ENCODE peak calls at places on chromosomes 12 and 14, in four cellular contexts. S is vagina, O is thoracic aorta, Q is aorta. P is an unnamed sample. For H3K4me1, the result is how much of the 10 kb centered on the place peaks cover.

GRCh38 chr14:65373671-65374039 is 38.9 kb upstream of the FUT8 start:
- DNase-seq in S (no peak), O (no peak), Q (no peak), P (no peak)

GRCh38 chr12:4251228-4251891 is 22.2 kb upstream of the CCND2 start:
- DNase-seq in S (no peak), O (no peak), Q (no peak), P (no peak)

GRCh38 chr12:91326043-91327027 is 143.7 kb upstream of the DCN start:
- DNase-seq in O (peak), S (no peak), Q (no peak), P (peak)

GRCh38 chr14:75010472-75010871 is 7.8 kb downstream of the EIF2B2 start:
- DNase-seq in Q (no peak), O (no peak), S (no peak), P (no peak)

GRCh38 chr14:84750763-84751554 is 779.0 kb upstream of the FLRT2 start:
- DNase-seq in S (no peak), Q (no peak), O (no peak), P (no peak)

GRCh38 chr12:109098671-109099070 is 1.3 kb downstream of the UNG start:
- DNase-seq in S (no peak), O (no peak), Q (no peak), P (no peak)

GRCh38 chr12:2826721-2827515 is 7.9 kb downstream of the NRIP2 start:
- DNase-seq in O (no peak), Q (no peak), S (no peak), P (no peak)

GRCh38 chr12:73677520-73678291 is 859.9 kb upstream of the ATXN7L3B start:
- DNase-seq in O (no peak), Q (no peak), S (no peak), P (no peak)

GRCh38 chr12:95549392-95550084 is 1.7 kb downstream of the USP44 start:
- DNase-seq in Q (no peak), S (no peak), O (no peak), P (no peak)

GRCh38 chr12:69068431-69068830 is 135.5 kb upstream of the CPM start:
- DNase-seq in S (no peak), Q (no peak), O (no peak), P (no peak)

GRCh38 chr12:122842505-122843405 is 7.5 kb downstream of the HIP1R start:
- DNase-seq in O (no peak), Q (peak), S (no peak), P (no peak)

GRCh38 chr12:2372178-2372577 is 319.4 kb downstream of the CACNA1C start:
- DNase-seq in Q (no peak), O (no peak), S (no peak), P (no peak)

GRCh38 chr14:69487771-69488170 is 3.2 kb downstream of the PLEKHD1 start:
- DNase-seq in Q (no peak), S (no peak), O (no peak), P (no peak)

GRCh38 chr12:126608607-126609175 is 1543.5 kb downstream of the AACS start:
- DNase-seq in S (no peak), O (no peak), Q (no peak), P (peak)

GRCh38 chr12:5295151-5295550 is 136.8 kb upstream of the NTF3 start:
- DNase-seq in O (no peak), Q (no peak), S (no peak), P (no peak)

GRCh38 chr14:60188696-60189095 is 23.5 kb upstream of the DHRS7 start:
- DNase-seq in S (no peak), Q (no peak), O (no peak), P (no peak)

GRCh38 chr12:19981944-19982343 is 386.4 kb upstream of the PDE3A start:
- DNase-seq in Q (no peak), O (no peak), S (no peak), P (no peak)

GRCh38 chr12:105476616-105477015 is 146.1 kb downstream of the C12orf75 start:
- DNase-seq in S (no peak), Q (no peak), O (no peak), P (no peak)

GRCh38 chr14:53947452-53948180 is 9.0 kb downstream of the BMP4 start:
- DNase-seq in O (no peak), S (no peak), Q (no peak), P (no peak)

GRCh38 chr12:125169870-125170269 is 104.6 kb downstream of the AACS start:
- DNase-seq in O (no peak), Q (no peak), S (no peak), P (no peak)

GRCh38 chr12:49428652-49429549 is 61.6 kb downstream of the SPATS2 start:
- DNase-seq in O (no peak), S (no peak), Q (no peak), P (no peak)

GRCh38 chr12:124259168-124260066 is 35.5 kb upstream of the RFLNA start:
- DNase-seq in O (no peak), S (no peak), Q (no peak), P (no peak)

GRCh38 chr14:31229009-31229408 is 21.4 kb upstream of the HECTD1 start:
- DNase-seq in Q (no peak), S (no peak), O (no peak), P (no peak)

GRCh38 chr12:46933947-46934346 is 108.2 kb upstream of the SLC38A4 start:
- DNase-seq in S (no peak), Q (no peak), O (no peak), P (peak)

GRCh38 chr12:54143233-54143986 is 45.4 kb downstream of the SMUG1 start:
- DNase-seq in Q (no peak), S (no peak), O (no peak), P (no peak)

GRCh38 chr12:41436076-41436475 is 248.0 kb downstream of the PDZRN4 start:
- DNase-seq in O (no peak), Q (no peak), S (no peak), P (no peak)

GRCh38 chr12:87848248-87848868 is 180.8 kb downstream of the C12orf50 start:
- DNase-seq in Q (no peak), S (no peak), O (no peak), P (peak)

GRCh38 chr14:71248204-71248603 is 340.9 kb downstream of the PCNX1 start:
- DNase-seq in O (no peak), S (no peak), Q (no peak), P (no peak)

GRCh38 chr14:77275041-77275854 is 4.2 kb upstream of the NGB start:
- DNase-seq in Q (peak), O (no peak), S (no peak), P (no peak)

GRCh38 chr12:40587970-40588369 is 104.3 kb upstream of the CNTN1 start:
- DNase-seq in O (no peak), Q (no peak), S (no peak), P (no peak)

GRCh38 chr14:102901633-102902032 is 20.8 kb upstream of the AMN start:
- DNase-seq in Q (peak), S (no peak), O (no peak), P (no peak)

GRCh38 chr14:102902523-102903247 is 19.8 kb upstream of the AMN start:
- DNase-seq in S (no peak), Q (peak), O (no peak), P (no peak)

GRCh38 chr14:102899516-102899900 is 23.0 kb upstream of the AMN start:
- DNase-seq in S (no peak), Q (peak), O (no peak), P (no peak)

GRCh38 chr14:102902086-102902485 is 20.4 kb upstream of the AMN start:
- DNase-seq in O (no peak), Q (peak), S (no peak), P (no peak)

GRCh38 chr14:102900631-102901571 is 21.6 kb upstream of the AMN start:
- DNase-seq in S (no peak), O (no peak), Q (peak), P (no peak)
- H3K4me1 ChIP-seq in S (under half), O (under half), Q (under half), P (under half)

GRCh38 chr12:101327547-101327946 is 47.6 kb downstream of the UTP20 start:
- DNase-seq in O (no peak), Q (no peak), S (no peak), P (no peak)
- H3K4me3 ChIP-seq in O (no peak), Q (no peak), S (no peak), P (no peak)

DNA sequence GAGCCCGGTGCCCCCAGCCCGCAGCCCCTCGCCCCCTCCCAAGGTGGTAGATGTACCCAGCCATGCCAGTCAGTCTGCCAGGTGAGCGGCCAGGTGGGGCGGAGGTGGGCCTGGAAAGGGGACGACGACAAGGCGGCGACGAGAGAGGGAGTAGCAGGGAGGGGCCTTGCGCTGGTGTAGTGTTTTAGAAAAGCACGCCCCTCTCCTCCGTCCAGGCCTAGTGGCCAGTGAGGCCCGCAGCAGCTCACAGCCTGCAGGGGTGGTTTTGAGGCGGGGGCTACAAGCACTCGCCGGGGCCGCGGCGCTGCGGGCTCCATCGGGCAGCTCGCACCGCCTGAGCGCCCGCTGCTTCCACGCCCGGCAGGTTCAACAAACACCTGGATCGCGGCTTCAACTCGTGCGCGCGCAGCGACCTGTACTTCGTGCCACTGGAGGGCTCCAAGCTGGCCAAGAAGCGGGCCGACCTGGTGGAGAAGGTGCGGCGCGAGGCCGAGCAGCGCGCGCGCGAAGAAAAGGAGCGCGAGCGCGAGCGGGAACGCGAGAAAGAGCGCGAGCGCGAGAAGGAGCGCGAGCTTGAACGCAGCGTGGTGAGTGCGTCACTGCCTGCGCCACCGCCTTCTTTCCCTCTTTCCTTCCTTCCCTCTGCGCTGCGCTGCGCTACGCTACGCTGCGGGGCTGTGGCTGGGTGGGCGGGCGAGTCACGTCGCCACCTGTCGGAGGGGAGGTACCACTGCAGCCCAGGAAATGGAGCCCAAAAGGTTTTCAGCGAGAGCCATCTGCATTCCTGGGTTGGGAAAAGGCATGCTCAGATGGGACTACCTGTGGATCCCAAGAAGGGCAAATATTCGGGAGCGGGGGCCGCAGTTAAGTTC is 5.9 kb upstream of the RNU7-1 start:
- DNase-seq in O (no peak), Q (peak), S (no peak), P (peak)
- H3K4me1 ChIP-seq in O (under half), Q (under half), S (under half), P (under half)

DNA sequence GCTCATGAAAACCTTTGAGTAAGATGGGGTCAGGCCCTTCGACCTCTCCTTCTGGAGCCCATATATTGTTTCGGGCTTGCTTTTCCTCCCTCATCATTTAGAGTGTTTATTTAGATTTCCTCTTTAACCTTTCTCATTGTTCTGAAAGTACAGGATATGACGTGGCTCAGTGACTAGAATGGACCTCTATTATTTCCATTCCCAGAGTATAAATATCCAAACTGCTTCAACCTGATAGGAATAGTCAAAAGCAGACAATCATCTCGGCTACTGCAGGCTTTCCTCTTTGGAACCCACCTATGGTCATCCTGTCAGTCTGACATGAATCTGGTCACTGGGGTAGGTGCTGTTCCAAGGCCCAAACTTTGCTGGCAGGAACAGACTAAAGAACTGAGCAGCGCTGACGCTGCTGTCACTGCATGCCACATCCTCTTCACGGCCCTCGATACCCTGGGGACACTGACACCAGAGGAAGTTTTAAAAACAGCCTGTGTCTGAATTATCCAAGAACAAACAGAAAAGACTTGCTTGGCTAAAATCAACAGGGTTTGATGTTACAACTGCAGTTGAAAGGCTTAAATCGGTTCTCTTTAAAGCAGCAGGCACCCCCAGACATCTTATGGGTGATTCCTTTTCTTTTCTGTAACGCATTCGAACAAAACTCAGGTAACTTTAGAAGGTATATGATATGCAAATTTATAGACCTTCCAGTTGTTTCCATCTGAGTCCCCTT is 5.0 kb upstream of the DDX47 start:
- DNase-seq in Q (no peak), O (no peak), S (no peak), P (peak)
- H3K4me3 ChIP-seq in Q (no peak), O (peak), S (peak), P (peak)

GRCh38 chr14:36666416-36667206 is 5.0 kb downstream of the PAX9 start:
- DNase-seq in Q (no peak), S (no peak), O (no peak), P (no peak)

GRCh38 chr14:36663404-36664321 is 2.0 kb downstream of the PAX9 start:
- DNase-seq in O (no peak), Q (peak), S (no peak), P (no peak)

GRCh38 chr14:36665887-36666415 is 4.3 kb downstream of the PAX9 start:
- DNase-seq in Q (no peak), O (no peak), S (no peak), P (no peak)

GRCh38 chr14:36662543-36663403 is 1.1 kb downstream of the PAX9 start:
- DNase-seq in Q (peak), O (no peak), S (no peak), P (no peak)

GRCh38 chr14:36664322-36665193 is 2.9 kb downstream of the PAX9 start:
- DNase-seq in O (no peak), S (no peak), Q (no peak), P (no peak)
- H3K4me1 ChIP-seq in O (under half), S (under half), Q (under half), P (under half)